ENCODE peak calls at places on chromosomes 4 and X, in four cellular contexts. X is A549, D is WTC11, M is GM12878. E is an unnamed sample.

GRCh38 chr4:184979461-184980124 is 38.7 kb upstream of the HELT start:
- DNase-seq in X (no peak), D (no peak), M (no peak), E (no peak)

GRCh38 chr4:110516106-110516922 is 40.4 kb downstream of the ENPEP start:
- DNase-seq in X (peak), D (peak), M (peak), E (peak)

GRCh38 chr4:6568689-6569332 is 6.2 kb upstream of the MAN2B2 start:
- DNase-seq in X (no peak), D (no peak), M (no peak), E (peak)

GRCh38 chr4:108861339-108861738 is 98.5 kb upstream of the ETNPPL start:
- DNase-seq in X (no peak), D (peak), M (no peak), E (peak)

GRCh38 chr4:110654254-110654635 is 31.4 kb upstream of the PITX2 start:
- DNase-seq in X (no peak), D (no peak), M (no peak), E (no peak)

GRCh38 chr4:84063618-84064017 is 435.5 kb downstream of the NKX6-1 start:
- DNase-seq in X (no peak), D (no peak), M (no peak), E (no peak)

GRCh38 chr4:3328814-3329663 is 36.2 kb downstream of the RGS12 start:
- DNase-seq in X (no peak), D (no peak), M (no peak), E (no peak)

GRCh38 chr4:108991929-108992328 is 229.1 kb upstream of the ETNPPL start:
- DNase-seq in X (no peak), D (no peak), M (no peak), E (no peak)

GRCh38 chrX:136121788-136122187 is 25.5 kb upstream of the FHL1 start:
- DNase-seq in X (no peak), D (no peak), M (no peak), E (no peak)

GRCh38 chr4:47704693-47705325 is 133.1 kb downstream of the CORIN start:
- DNase-seq in X (no peak), D (peak), M (no peak), E (peak)

GRCh38 chr4:7423391-7423790 is 11.3 kb downstream of the PSAPL1 start:
- DNase-seq in X (no peak), D (no peak), M (no peak), E (no peak)

GRCh38 chr4:8228319-8229250 is 29.5 kb downstream of the SH3TC1 start:
- DNase-seq in X (peak), D (no peak), M (peak), E (peak)

GRCh38 chr4:125666635-125667034 is 351.9 kb downstream of the FAT4 start:
- DNase-seq in X (no peak), D (no peak), M (no peak), E (no peak)

GRCh38 chrX:129983575-129984131 is 1.2 kb downstream of the BCORL1 start:
- DNase-seq in X (peak), D (peak), M (no peak), E (peak)

GRCh38 chrX:133776072-133776471 is 209.3 kb downstream of the GPC3 start:
- DNase-seq in X (no peak), D (peak), M (no peak), E (peak)

GRCh38 chr4:57110635-57111546 is 706 bp upstream of the IGFBP7 start:
- DNase-seq in X (no peak), D (peak), M (no peak), E (peak)

GRCh38 chr4:159248383-159249178 is 145.7 kb downstream of the RAPGEF2 start:
- DNase-seq in X (no peak), D (no peak), M (no peak), E (no peak)

GRCh38 chr4:166622425-166622977 is 611.8 kb downstream of the SPOCK3 start:
- DNase-seq in X (no peak), D (no peak), M (no peak), E (no peak)

GRCh38 chr4:43048570-43048969 is 156.1 kb downstream of the GRXCR1 start:
- DNase-seq in X (no peak), D (no peak), M (no peak), E (peak)

GRCh38 chr4:74056114-74056857 is 17.8 kb upstream of the CXCL3 start:
- DNase-seq in X (peak), D (no peak), M (no peak), E (peak)

GRCh38 chrX:47956016-47956415 is 47.8 kb downstream of the ZNF182 start:
- DNase-seq in X (no peak), D (no peak), M (no peak), E (no peak)

GRCh38 chrX:133375558-133376340 is 39.5 kb downstream of the GPC4 start:
- DNase-seq in X (no peak), D (no peak), M (no peak), E (no peak)

GRCh38 chr4:169045862-169046584 is 36.0 kb upstream of the CBR4 start:
- DNase-seq in X (no peak), D (peak), M (no peak), E (no peak)

GRCh38 chr4:112546476-112546875 is 30.5 kb upstream of the NEUROG2 start:
- DNase-seq in X (no peak), D (no peak), M (no peak), E (no peak)

GRCh38 chrX:17242470-17242869 is 132.5 kb upstream of the NHS start:
- DNase-seq in X (no peak), D (peak), M (no peak), E (peak)

GRCh38 chr4:98446499-98447375 is 185.6 kb downstream of the RAP1GDS1 start:
- DNase-seq in X (no peak), D (no peak), M (peak), E (peak)

GRCh38 chr4:4792516-4792915 is 66.9 kb upstream of the MSX1 start:
- DNase-seq in X (no peak), D (no peak), M (no peak), E (no peak)

GRCh38 chr4:132334081-132334480 is 815.0 kb upstream of the PCDH10 start:
- DNase-seq in X (no peak), D (no peak), M (no peak), E (no peak)

GRCh38 chrX:148024425-148025148 is 43.5 kb downstream of the FMR1NB start:
- DNase-seq in X (no peak), D (no peak), M (peak), E (peak)

GRCh38 chr4:17066972-17067371 is 168.5 kb upstream of the LDB2 start:
- DNase-seq in X (peak), D (no peak), M (no peak), E (no peak)

GRCh38 chrX:27336466-27337091 is 126.6 kb downstream of the PPP4R3C start:
- DNase-seq in X (peak), D (peak), M (no peak), E (peak)

GRCh38 chr4:26178874-26179273 is 141.9 kb upstream of the RBPJ start:
- DNase-seq in X (no peak), D (no peak), M (no peak), E (no peak)

GRCh38 chr4:97923096-97923495 is 220.2 kb downstream of the STPG2 start:
- DNase-seq in X (no peak), D (no peak), M (no peak), E (no peak)

GRCh38 chr4:120927758-120928409 is 5.4 kb upstream of the PRDM5 start:
- DNase-seq in X (no peak), D (no peak), M (no peak), E (no peak)

GRCh38 chr4:176099314-176099713 is 33.7 kb downstream of the WDR17 start:
- DNase-seq in X (no peak), D (no peak), M (no peak), E (no peak)

GRCh38 chr4:10866691-10867090 is 182.1 kb upstream of the CLNK start:
- DNase-seq in X (no peak), D (no peak), M (no peak), E (no peak)

GRCh38 chr4:127069675-127070074 is 563.1 kb upstream of the INTU start:
- DNase-seq in X (no peak), D (no peak), M (no peak), E (no peak)

DNA sequence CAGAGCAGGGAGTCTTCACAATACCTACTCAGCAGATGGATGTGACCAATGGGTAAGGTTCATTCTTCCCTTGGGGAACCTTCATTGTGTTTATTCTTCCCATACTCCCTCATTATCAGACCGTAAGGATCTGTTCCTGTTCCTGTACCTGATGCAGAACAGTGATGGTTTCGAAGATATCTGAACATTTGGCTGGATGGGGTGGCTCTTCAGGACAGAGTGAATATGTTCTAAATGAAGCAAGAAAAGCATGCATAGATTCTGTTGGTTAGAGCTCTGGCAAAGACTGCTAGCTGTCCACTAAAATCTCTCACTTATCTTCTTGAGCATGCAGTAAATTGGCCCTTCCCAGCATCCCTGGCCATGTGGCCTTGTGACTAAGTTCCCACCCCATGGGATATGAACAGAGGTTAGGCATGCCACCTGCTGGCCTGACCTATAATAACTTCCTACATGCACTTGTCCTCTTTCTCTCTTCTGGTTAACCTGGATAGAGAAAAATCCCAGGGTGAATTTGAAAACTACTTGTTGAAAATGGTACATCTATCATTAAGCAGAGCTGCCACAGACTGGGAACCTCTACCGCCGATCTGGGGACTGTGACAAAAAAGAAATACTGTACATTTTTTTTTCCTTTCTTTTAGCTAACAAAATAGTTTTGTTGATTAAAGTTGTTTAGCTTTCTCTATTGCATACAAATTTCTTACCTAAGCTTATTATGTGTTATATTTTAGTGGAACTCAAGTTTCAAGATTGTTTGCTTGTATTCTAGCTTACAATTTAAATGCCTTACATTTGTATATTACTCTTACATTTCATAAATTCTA is 60.0 kb upstream of the BANK1 start:
- DNase-seq in X (peak), D (peak), M (peak), E (peak)
- TF ChIP-seq MAX in X (peak), D (peak), M (no peak), E (peak)

DNA sequence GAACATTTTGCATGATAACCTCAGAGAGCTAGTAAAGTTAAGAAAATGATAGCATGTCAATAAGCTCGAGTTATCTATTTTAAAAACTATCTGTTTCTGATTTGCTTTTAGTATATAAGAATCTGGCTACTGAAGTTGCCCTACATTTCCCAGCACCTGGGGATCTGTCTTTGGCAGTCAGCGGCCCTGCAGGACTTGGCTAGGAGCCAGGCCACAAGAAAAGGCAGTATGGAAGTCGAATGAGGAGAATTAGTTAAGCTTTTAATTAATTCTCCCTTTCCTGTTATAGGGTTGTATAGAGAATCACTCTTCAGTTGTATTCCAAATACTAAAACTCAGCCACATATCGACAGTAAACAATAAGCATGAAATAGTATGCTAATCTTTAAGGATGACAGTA is 22.7 kb downstream of the POU4F2 start:
- DNase-seq in X (no peak), D (no peak), M (no peak), E (no peak)
- TF ChIP-seq MAX in X (no peak), D (no peak), M (no peak), E (no peak)

DNA sequence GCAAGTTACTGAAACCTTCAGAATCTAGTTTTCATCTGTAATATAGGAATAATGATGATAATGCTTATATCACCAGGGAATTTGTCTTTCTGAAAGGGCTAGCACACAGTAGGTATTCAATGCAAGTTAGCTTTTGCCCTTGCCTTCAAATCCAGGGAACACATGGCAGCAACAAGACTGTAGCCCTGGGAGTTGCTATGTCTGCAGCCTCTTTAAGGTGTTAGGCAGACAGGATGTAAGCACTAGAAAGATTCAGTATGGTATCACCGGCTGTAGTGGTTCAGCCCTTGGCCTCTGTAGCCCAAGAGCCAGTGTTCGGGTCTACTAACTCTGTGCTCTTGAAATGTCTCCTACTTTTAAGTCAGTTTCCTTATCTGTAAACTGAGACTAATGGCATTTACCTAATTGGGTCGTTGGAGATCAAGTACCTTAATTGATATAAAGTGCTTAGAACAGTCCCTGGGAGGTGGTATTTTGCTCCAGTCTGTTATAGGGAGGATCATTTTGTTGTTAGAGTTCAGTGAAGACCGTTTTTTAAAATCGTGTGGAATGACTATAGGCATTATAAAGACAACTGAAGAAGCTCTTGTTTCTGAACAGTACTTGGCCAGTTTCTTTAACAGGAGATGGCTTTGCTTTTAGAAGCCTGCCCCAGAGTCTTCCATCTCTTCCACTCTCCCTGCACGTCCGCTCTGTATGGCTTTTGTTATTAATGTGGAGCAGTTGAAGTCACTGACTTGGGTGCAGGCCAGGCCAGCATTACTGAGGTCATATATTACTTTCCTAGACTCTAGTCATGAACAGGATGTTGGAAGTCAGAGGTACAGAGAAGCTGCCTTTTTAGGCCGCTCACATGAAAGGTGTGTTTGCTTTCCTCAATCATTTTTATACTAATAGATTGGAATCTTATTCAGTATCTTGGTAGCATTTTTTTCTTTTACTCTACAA is 44.8 kb downstream of the GAB1 start:
- DNase-seq in X (no peak), D (no peak), M (no peak), E (no peak)
- TF ChIP-seq MAX in X (no peak), D (no peak), M (no peak), E (no peak)

DNA sequence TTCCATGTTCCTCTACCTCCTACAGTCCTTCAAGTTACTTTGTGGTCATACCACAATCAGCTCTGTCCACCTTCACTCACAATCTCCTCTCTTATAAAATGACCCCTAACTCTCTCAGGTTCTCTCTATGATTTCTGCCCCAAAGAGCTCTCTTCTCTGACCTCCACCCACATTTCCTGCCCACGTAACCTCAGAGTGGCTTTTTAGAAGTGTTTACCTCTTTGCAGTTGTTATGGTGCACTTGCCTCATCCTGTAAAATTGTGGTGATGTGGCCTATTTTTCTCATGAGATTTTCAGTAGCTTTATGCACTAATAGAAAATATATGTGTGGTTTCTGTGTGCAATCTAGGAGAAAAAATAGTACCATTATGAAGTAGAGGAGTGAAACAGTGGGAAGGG is 215.8 kb downstream of the PACRGL start:
- DNase-seq in X (no peak), D (no peak), M (no peak), E (no peak)
- TF ChIP-seq MAX in X (no peak), D (no peak), M (no peak), E (no peak)